ENCODE peak calls at places on chromosome 1, in nine cellular contexts. Y is mammary epithelial cell, P is GM12878, L is H1, D is fibroblast of lung, K is DND-41, B is K562, O is MM.1S, J is HCT116. C is an unnamed sample.

GRCh38 chr1:184110253-184111204 is 59.0 kb downstream of the TSEN15 start:
- DNase-seq in Y (no peak), P (no peak), L (no peak), D (no peak), K (peak; percentile 8), B (no peak), O (no peak), J (no peak), C (no peak)

GRCh38 chr1:185317886-185318310 is 855 bp upstream of the IVNS1ABP start:
- DNase-seq in Y (peak; percentile 77), P (peak; percentile 76), L (no peak), D (peak; percentile 13), K (no peak), B (peak; percentile 50), O (peak; percentile 96), J (peak; percentile 47), C (no peak)

GRCh38 chr1:218374401-218374848 is 29.3 kb downstream of the TGFB2 start:
- DNase-seq in Y (no peak), P (no peak), L (no peak), D (peak; percentile 67), K (no peak), B (no peak), O (no peak), J (no peak), C (no peak)

GRCh38 chr1:198018529-198018928 is 101.4 kb downstream of the LHX9 start:
- DNase-seq in Y (peak; percentile 99), P (no peak), L (no peak), D (peak; percentile 95), K (no peak), B (no peak), O (no peak), J (peak; percentile 15), C (no peak)

GRCh38 chr1:103523346-103523745 is 2.2 kb upstream of the RNPC3 start:
- DNase-seq in Y (no peak), P (no peak), L (no peak), D (no peak), K (no peak), B (no peak), O (no peak), J (no peak), C (no peak)

GRCh38 chr1:116325922-116326321 is 47.1 kb upstream of the ATP1A1 start:
- DNase-seq in Y (no peak), P (no peak), L (no peak), D (no peak), K (peak; percentile 88), B (no peak), O (peak; percentile 24), J (no peak), C (no peak)

GRCh38 chr1:205284420-205285144 is 37.0 kb downstream of the NUAK2 start:
- DNase-seq in Y (peak; percentile 100), P (no peak), L (peak; percentile 87), D (peak; percentile 99), K (peak; percentile 92), B (peak; percentile 94), O (peak; percentile 98), J (peak; percentile 75), C (peak; percentile 88)

GRCh38 chr1:85815906-85816305 is 107.7 kb upstream of the ZNHIT6 start:
- DNase-seq in Y (no peak), P (no peak), L (no peak), D (no peak), K (no peak), B (no peak), O (no peak), J (no peak), C (no peak)

GRCh38 chr1:80066060-80066459 is 1059.5 kb upstream of the ADGRL4 start:
- DNase-seq in Y (peak; percentile 7), P (no peak), L (no peak), D (peak; percentile 55), K (no peak), B (no peak), O (no peak), J (no peak), C (no peak)

GRCh38 chr1:59498640-59499039 is 201.7 kb downstream of the FGGY start:
- DNase-seq in Y (peak; percentile 33), P (no peak), L (no peak), D (peak; percentile 67), K (no peak), B (no peak), O (no peak), J (no peak), C (no peak)

GRCh38 chr1:20079661-20080305 is 9.8 kb downstream of the PLA2G5 start:
- DNase-seq in Y (no peak), P (no peak), L (no peak), D (no peak), K (no peak), B (no peak), O (no peak), J (no peak), C (no peak)

GRCh38 chr1:161273402-161273801 is 14.9 kb downstream of the PCP4L1 start:
- DNase-seq in Y (no peak), P (no peak), L (no peak), D (no peak), K (no peak), B (no peak), O (no peak), J (no peak), C (no peak)
- H3K9ac ChIP-seq in Y (no peak overlapping the region), P (no peak overlapping the region), L (no peak overlapping the region), D (no peak overlapping the region), K (no peak overlapping the region), B (no peak overlapping the region), O (no peak overlapping the region), J (no peak overlapping the region), C (no peak overlapping the region)

GRCh38 chr1:156925154-156926010 is 5.0 kb downstream of the LRRC71 start:
- DNase-seq in Y (no peak), P (no peak), L (no peak), D (no peak), K (no peak), B (no peak), O (no peak), J (no peak), C (no peak)

GRCh38 chr1:156929596-156930238 is 9.3 kb downstream of the LRRC71 start:
- DNase-seq in Y (no peak), P (no peak), L (no peak), D (no peak), K (no peak), B (no peak), O (no peak), J (no peak), C (no peak)

GRCh38 chr1:156926175-156926574 is 5.7 kb downstream of the LRRC71 start:
- DNase-seq in Y (peak; percentile 85), P (no peak), L (no peak), D (peak; percentile 81), K (peak; percentile 58), B (peak; percentile 61), O (no peak), J (peak; percentile 86), C (no peak)

GRCh38 chr1:156928043-156928602 is 7.7 kb downstream of the LRRC71 start:
- DNase-seq in Y (no peak), P (no peak), L (no peak), D (no peak), K (no peak), B (no peak), O (no peak), J (no peak), C (no peak)

DNA sequence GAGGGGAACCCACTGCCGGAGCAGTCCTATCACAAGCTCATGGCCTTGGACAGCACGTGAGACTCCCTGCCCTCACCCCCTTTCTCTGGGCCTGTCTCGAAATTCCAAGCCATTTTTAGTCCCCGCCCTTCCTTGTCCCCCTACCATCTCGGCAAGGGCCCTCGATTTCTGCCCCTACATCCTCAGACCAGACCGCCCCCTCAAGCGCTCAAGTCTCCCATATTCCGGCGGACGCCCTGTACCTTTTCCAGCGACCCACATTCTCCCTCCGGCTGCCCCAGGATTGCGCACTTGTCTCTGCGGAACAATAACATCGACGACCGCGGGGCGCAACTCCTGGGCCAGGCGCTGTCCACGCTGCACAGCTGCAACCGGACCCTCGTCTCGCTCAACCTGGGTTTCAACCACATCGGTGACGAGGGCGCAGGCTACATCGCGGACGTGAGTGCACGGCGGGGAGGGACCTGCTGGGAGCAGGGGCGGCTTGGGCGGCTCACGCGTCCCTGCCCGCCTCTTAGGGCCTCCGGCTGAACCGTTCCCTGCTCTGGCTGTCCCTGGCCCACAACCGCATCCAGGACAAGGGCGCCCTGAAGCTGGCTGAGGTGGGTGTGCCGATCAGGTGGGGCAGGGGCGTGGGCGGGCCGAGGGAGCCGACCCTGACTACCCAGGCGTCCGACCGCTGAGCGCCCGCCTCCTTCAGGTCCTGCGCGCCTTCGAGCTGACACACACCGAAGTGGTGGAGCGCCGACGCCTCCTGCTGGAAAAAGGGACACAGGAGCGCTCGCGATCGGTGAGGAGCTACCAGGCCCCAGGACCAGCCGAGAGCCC is 7.0 kb downstream of the LRRC71 start:
- DNase-seq in Y (peak; percentile 72), P (no peak), L (no peak), D (peak; percentile 66), K (peak; percentile 24), B (peak; percentile 74), O (peak; percentile 73), J (peak; percentile 66), C (peak; percentile 94)
- TF ChIP-seq EZH2 in Y (no peak), P (no peak), L (peak; percentile 83), D (no peak), K (no peak), B (no peak), O (no peak), J (no peak), C (peak; percentile 96)

GRCh38 chr1:7641587-7642417 is 129.3 kb upstream of the VAMP3 start:
- DNase-seq in Y (no peak), P (no peak), L (no peak), D (no peak), K (no peak), B (no peak), O (no peak), J (no peak), C (peak; percentile 38)
- TF ChIP-seq CTCF in Y (no peak), P (no peak), L (peak; percentile 40), D (no peak), K (no peak), B (no peak), O (no peak), J (no peak), C (peak; percentile 21)

DNA sequence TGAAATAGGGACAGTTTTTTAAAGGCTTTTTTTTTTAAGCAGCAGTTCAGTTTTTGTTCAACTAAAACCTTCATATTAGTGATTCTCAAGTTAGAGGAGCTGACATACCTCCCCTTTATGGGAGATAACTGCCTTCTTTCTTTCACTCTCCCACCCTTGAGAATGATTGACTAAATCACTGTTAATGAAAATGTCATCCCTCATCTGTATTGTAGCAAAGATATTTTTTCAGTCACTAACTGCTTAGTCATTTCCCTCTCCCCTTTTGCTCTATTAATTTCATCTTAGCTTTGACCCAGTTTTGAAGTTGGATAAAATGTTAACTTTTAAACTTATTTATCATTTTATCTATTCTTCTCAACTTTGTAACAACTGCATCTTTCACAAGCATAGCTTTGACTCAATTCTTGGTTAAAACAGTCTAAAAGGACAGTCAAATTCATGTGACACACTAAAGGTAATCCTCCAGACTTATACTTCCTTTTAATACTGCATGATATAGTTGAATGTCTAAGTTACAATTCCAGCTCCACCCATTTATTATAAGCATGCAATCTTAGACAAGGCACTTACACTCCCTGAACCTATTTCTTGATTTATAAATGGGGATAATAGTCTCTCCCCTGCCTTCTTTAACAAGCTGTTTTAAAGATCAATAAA is 17.1 kb downstream of the CAPZA1 start:
- DNase-seq in Y (no peak), P (no peak), L (no peak), D (no peak), K (no peak), B (no peak), O (no peak), J (no peak), C (no peak)
- H3K9ac ChIP-seq in Y (peak overlapping the region; percentile 3), P (no peak overlapping the region), L (no peak overlapping the region), D (no peak overlapping the region), K (no peak overlapping the region), B (no peak overlapping the region), O (no peak overlapping the region), J (peak overlapping the region; percentile 0), C (no peak overlapping the region)